ENCODE peak calls at places on chromosome 2, in seven cellular contexts. O is SK-N-SH, H is H1, C is HCT116, X is HepG2, N is K562, R is GM12878. K is an unnamed sample.

GRCh38 chr2:30639836-30640235 is 167.4 kb downstream of the CAPN13 start:
- DNase-seq in O (no peak), H (no peak), C (no peak), X (no peak), N (no peak), R (no peak), K (no peak)

GRCh38 chr2:12948963-12949353 is 232.2 kb downstream of the TRIB2 start:
- DNase-seq in O (no peak), H (no peak), C (no peak), X (no peak), N (no peak), R (no peak), K (no peak)

GRCh38 chr2:119263656-119264055 is 40.0 kb downstream of the STEAP3 start:
- DNase-seq in O (no peak), H (no peak), C (no peak), X (no peak), N (no peak), R (no peak), K (no peak)

GRCh38 chr2:236547725-236548124 is 21.9 kb upstream of the ACKR3 start:
- DNase-seq in O (no peak), H (no peak), C (no peak), X (no peak), N (no peak), R (no peak), K (no peak)

GRCh38 chr2:97935719-97936161 is 60.0 kb downstream of the TMEM131 start:
- DNase-seq in O (peak), H (no peak), C (peak), X (peak), N (peak), R (no peak), K (no peak)

GRCh38 chr2:85475801-85476610 is 57.5 kb downstream of the SH2D6 start:
- DNase-seq in O (no peak), H (no peak), C (no peak), X (peak), N (no peak), R (no peak), K (no peak)

GRCh38 chr2:8431446-8432125 is 250.3 kb upstream of the ID2 start:
- DNase-seq in O (no peak), H (no peak), C (no peak), X (no peak), N (no peak), R (no peak), K (peak)

GRCh38 chr2:105388971-105389381 is 9.9 kb downstream of the FHL2 start:
- DNase-seq in O (no peak), H (no peak), C (no peak), X (no peak), N (no peak), R (no peak), K (no peak)

GRCh38 chr2:232857158-232857563 is 12.9 kb upstream of the SNORC start:
- DNase-seq in O (no peak), H (no peak), C (no peak), X (peak), N (no peak), R (no peak), K (no peak)

GRCh38 chr2:10220516-10221391 is 82.0 kb upstream of the HPCAL1 start:
- DNase-seq in O (peak), H (no peak), C (no peak), X (no peak), N (no peak), R (no peak), K (no peak)

GRCh38 chr2:140454717-140455116 is 1674.5 kb upstream of the NXPH2 start:
- DNase-seq in O (no peak), H (no peak), C (peak), X (no peak), N (no peak), R (no peak), K (no peak)

GRCh38 chr2:138009622-138010021 is 45.3 kb downstream of the HNMT start:
- DNase-seq in O (no peak), H (no peak), C (no peak), X (no peak), N (no peak), R (no peak), K (no peak)

GRCh38 chr2:170550501-170550900 is 164.6 kb upstream of the SP5 start:
- DNase-seq in O (no peak), H (no peak), C (no peak), X (no peak), N (no peak), R (no peak), K (no peak)

GRCh38 chr2:85754313-85755095 is 713 bp downstream of the ATOH8 start:
- DNase-seq in O (peak), H (peak), C (no peak), X (peak), N (no peak), R (no peak), K (no peak)

GRCh38 chr2:235553696-235554100 is 59.9 kb downstream of the AGAP1 start:
- DNase-seq in O (no peak), H (no peak), C (no peak), X (no peak), N (peak), R (no peak), K (no peak)

GRCh38 chr2:171158790-171159325 is 1.8 kb downstream of the TLK1 start:
- DNase-seq in O (peak), H (no peak), C (no peak), X (no peak), N (peak), R (no peak), K (peak)

GRCh38 chr2:234178309-234179030 is 128.0 kb downstream of the SPP2 start:
- DNase-seq in O (no peak), H (no peak), C (no peak), X (no peak), N (no peak), R (no peak), K (peak)

GRCh38 chr2:69330781-69331180 is 56.2 kb downstream of the GFPT1 start:
- DNase-seq in O (no peak), H (no peak), C (no peak), X (no peak), N (no peak), R (no peak), K (no peak)

GRCh38 chr2:150027164-150027563 is 439.6 kb upstream of the MMADHC start:
- DNase-seq in O (no peak), H (no peak), C (no peak), X (no peak), N (no peak), R (no peak), K (no peak)

GRCh38 chr2:190804182-190804795 is 76.3 kb upstream of the GLS start:
- DNase-seq in O (no peak), H (no peak), C (peak), X (no peak), N (no peak), R (no peak), K (no peak)

GRCh38 chr2:63283273-63283672 is 232.6 kb downstream of the OTX1 start:
- DNase-seq in O (no peak), H (no peak), C (no peak), X (no peak), N (no peak), R (no peak), K (no peak)

GRCh38 chr2:68762665-68763064 is 28.1 kb downstream of the ARHGAP25 start:
- DNase-seq in O (no peak), H (no peak), C (no peak), X (no peak), N (no peak), R (no peak), K (no peak)

GRCh38 chr2:135164431-135164830 is 112.3 kb downstream of the RAB3GAP1 start:
- DNase-seq in O (no peak), H (no peak), C (no peak), X (no peak), N (no peak), R (no peak), K (peak)

GRCh38 chr2:178990533-178991241 is 59.2 kb downstream of the CCDC141 start:
- DNase-seq in O (no peak), H (no peak), C (no peak), X (no peak), N (no peak), R (peak), K (no peak)

GRCh38 chr2:95276888-95277245 is 2.6 kb downstream of the PROM2 start:
- DNase-seq in O (no peak), H (no peak), C (no peak), X (no peak), N (no peak), R (no peak), K (no peak)

GRCh38 chr2:169478339-169478738 is 955 bp upstream of the BBS5 start:
- DNase-seq in O (no peak), H (no peak), C (no peak), X (peak), N (no peak), R (no peak), K (no peak)

GRCh38 chr2:119711352-119711751 is 32.4 kb downstream of the TMEM177 start:
- DNase-seq in O (no peak), H (no peak), C (no peak), X (no peak), N (no peak), R (no peak), K (no peak)

GRCh38 chr2:241569831-241570281 is 11.3 kb downstream of the BOK start:
- DNase-seq in O (peak), H (no peak), C (no peak), X (no peak), N (no peak), R (no peak), K (no peak)

DNA sequence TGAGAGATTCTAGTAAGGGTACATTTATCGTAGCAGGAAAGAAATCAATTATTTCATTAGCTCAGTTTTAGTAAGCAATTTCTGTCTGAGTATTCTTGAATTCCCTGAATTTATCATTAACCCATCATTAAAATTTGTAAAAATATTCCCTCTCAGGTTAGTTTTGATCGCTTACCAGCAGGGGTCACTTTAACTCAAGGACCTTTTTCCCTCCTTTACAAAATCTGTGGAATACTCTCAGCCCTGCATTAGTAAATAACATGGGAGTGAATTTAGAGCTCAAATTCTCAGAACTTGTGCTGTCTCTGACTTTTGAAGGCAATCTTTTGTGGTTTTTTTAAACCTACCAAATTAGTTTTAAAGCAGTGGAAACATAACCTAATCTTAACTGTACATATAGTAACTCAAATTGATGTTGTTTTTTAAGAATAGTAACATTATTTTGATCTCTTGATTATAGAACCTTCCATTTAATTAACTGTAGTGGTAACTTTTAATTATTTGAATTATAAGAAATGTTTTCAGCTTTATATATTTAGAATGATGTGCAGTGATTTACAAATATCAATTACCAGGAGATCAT is 97.2 kb downstream of the AGPS start:
- DNase-seq in O (peak), H (no peak), C (peak), X (peak), N (peak), R (no peak), K (no peak)
- TF ChIP-seq JUND in O (no peak), H (no peak), C (no peak), X (no peak), N (no peak), R (no peak), K (no peak)

GRCh38 chr2:238138331-238139102 is at the start of gene KLHL30:
- DNase-seq in O (no peak), H (no peak), C (no peak), X (no peak), N (peak), R (no peak), K (no peak)

GRCh38 chr2:238140721-238141540 is 2.5 kb downstream of the KLHL30 start:
- DNase-seq in O (no peak), H (no peak), C (no peak), X (no peak), N (no peak), R (no peak), K (no peak)

GRCh38 chr2:238137885-238138284 is 583 bp upstream of the KLHL30 start:
- DNase-seq in O (no peak), H (no peak), C (no peak), X (no peak), N (no peak), R (no peak), K (no peak)

GRCh38 chr2:238139841-238140439 is 1.5 kb downstream of the KLHL30 start:
- DNase-seq in O (no peak), H (no peak), C (no peak), X (no peak), N (no peak), R (no peak), K (no peak)

GRCh38 chr2:238139141-238139840 is 823 bp downstream of the KLHL30 start:
- DNase-seq in O (no peak), H (peak), C (no peak), X (no peak), N (peak), R (no peak), K (no peak)
- TF ChIP-seq JUND in O (no peak), H (no peak), C (no peak), X (no peak), N (no peak), R (no peak), K (no peak)

GRCh38 chr2:218979846-218980738 is 4.9 kb downstream of the FEV start:
- DNase-seq in O (peak), H (peak), C (peak), X (peak), N (peak), R (peak), K (peak)
- TF ChIP-seq JUND in O (no peak), H (no peak), C (no peak), X (no peak), N (no peak), R (no peak), K (no peak)

GRCh38 chr2:219524817-219525216 is 10.5 kb downstream of the ASIC4 start:
- DNase-seq in O (no peak), H (no peak), C (no peak), X (no peak), N (no peak), R (no peak), K (no peak)

GRCh38 chr2:219523031-219523671 is 8.9 kb downstream of the ASIC4 start:
- DNase-seq in O (no peak), H (no peak), C (no peak), X (no peak), N (no peak), R (no peak), K (no peak)

GRCh38 chr2:219520079-219520478 is 5.8 kb downstream of the ASIC4 start:
- DNase-seq in O (no peak), H (no peak), C (no peak), X (no peak), N (peak), R (no peak), K (no peak)

GRCh38 chr2:219521066-219521880 is 7.0 kb downstream of the ASIC4 start:
- DNase-seq in O (peak), H (peak), C (no peak), X (peak), N (peak), R (no peak), K (peak)

DNA sequence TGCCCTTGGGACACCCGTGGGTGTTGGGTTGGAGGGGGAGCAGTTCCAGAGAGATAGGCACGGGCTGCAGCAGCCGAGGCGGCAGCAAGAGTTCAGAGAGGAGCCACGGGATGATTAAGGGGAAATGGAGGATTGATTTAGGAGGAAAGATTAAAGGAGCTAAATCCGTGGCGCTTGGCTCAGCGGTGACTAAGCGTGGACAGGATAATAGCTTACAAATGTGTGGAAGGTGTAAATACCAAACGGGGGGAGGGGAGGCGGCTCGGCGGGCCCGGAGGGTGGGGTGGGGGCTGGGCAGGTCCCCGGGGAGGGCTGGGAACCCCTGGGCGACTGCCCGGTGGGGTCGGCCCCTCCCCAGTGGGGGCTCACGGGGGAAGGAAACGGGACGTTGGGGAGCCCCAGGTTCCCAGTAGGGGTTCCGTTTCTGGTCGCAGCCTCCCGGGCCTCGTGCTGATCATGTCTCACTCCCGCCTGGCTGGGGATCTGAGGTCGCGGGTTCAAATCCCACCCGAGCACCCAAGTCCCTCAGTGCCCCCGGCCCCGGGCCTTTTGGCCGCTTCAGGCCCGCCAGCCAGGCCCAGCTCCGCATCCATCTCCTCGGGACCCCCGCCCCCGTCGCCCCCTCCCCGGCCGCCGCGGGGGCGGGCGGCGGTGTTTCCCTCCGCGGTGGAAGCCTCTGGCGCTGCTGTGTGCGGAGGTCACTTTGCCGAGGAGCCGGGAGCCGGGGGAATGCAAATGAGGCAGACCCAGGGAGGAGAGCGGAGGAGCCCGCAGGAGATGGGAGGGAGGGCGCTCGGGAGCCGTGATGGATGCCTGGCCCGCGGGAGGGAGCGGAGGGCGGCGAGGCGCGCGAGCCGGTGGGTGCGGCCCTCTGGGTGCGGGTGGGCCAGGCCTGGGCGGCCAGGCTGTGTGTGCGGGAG is 8.1 kb downstream of the ASIC4 start:
- DNase-seq in O (no peak), H (no peak), C (peak), X (no peak), N (peak), R (no peak), K (no peak)
- TF ChIP-seq JUND in O (no peak), H (no peak), C (no peak), X (no peak), N (peak), R (no peak), K (no peak)

DNA sequence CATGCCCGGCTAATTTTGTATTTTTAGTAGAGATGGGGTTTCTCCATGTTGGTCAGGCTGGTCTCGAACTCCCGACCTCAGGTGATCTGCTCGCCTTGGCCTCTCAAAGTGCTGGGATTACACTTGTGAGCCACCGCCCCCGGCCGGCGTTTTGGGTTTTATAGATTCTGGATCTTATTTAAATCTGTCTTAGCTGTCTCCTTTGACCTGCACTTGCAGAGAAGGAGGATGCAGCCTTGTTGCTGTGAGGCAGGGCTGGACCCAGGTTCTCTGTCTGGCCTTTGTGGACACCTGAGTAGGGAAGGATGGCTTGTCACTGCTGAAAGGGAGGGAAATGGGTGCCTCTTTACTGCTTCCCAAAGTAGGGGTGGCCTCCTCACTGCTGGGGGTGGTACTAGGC is 83.0 kb upstream of the HS6ST1 start:
- DNase-seq in O (no peak), H (no peak), C (no peak), X (no peak), N (no peak), R (no peak), K (no peak)
- TF ChIP-seq JUND in O (no peak), H (no peak), C (no peak), X (no peak), N (no peak), R (no peak), K (no peak)

GRCh38 chr2:60262178-60262577 is 291.3 kb downstream of the BCL11A start:
- DNase-seq in O (no peak), H (no peak), C (no peak), X (no peak), N (no peak), R (no peak), K (no peak)
- TF ChIP-seq JUND in O (no peak), H (no peak), C (no peak), X (no peak), N (no peak), R (no peak), K (no peak)

GRCh38 chr2:39386064-39386463 is 51.0 kb downstream of the MAP4K3 start:
- DNase-seq in O (no peak), H (no peak), C (no peak), X (no peak), N (no peak), R (no peak), K (no peak)

GRCh38 chr2:39385172-39385571 is 51.9 kb downstream of the MAP4K3 start:
- DNase-seq in O (no peak), H (no peak), C (no peak), X (no peak), N (no peak), R (no peak), K (no peak)

GRCh38 chr2:39394427-39395002 is 42.6 kb downstream of the MAP4K3 start:
- DNase-seq in O (no peak), H (no peak), C (no peak), X (no peak), N (no peak), R (no peak), K (no peak)

GRCh38 chr2:39392672-39393071 is 44.4 kb downstream of the MAP4K3 start:
- DNase-seq in O (no peak), H (no peak), C (no peak), X (no peak), N (no peak), R (no peak), K (no peak)

DNA sequence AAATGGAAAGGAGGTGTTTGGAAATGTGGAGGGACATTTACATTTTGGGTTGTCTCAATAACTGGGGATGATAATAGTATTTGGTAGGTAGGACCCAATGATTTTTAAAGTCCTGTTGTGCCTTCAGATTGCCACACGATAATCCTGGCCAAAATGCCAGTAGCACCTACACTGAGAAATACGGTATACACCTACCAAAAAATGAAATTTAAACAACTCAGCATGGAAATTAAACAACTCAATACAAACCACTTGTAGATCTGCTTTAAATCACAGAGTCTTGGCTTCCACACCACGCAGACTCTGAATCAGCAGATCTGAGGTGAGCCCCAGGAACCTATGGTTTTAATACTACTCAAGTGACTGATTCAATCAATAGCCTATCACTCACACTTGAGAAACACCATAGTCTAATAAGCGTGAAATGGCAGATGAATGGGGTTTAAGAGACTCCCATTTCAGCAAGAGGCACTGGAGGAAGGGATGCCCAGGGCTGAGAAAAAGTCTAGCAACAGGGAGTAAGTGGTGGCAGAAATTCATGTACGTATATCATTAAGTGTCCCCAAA is 46.9 kb downstream of the MAP4K3 start:
- DNase-seq in O (no peak), H (no peak), C (no peak), X (no peak), N (no peak), R (no peak), K (no peak)
- TF ChIP-seq JUND in O (no peak), H (no peak), C (no peak), X (no peak), N (no peak), R (no peak), K (no peak)

GRCh38 chr2:183255406-183255805 is 131.2 kb downstream of the NUP35 start:
- DNase-seq in O (no peak), H (no peak), C (no peak), X (no peak), N (no peak), R (no peak), K (no peak)

GRCh38 chr2:183259921-183260320 is 135.7 kb downstream of the NUP35 start:
- DNase-seq in O (no peak), H (no peak), C (no peak), X (no peak), N (no peak), R (no peak), K (no peak)

GRCh38 chr2:183264890-183265535 is 140.8 kb downstream of the NUP35 start:
- DNase-seq in O (no peak), H (no peak), C (no peak), X (no peak), N (no peak), R (no peak), K (no peak)

GRCh38 chr2:183260527-183260926 is 136.3 kb downstream of the NUP35 start:
- DNase-seq in O (no peak), H (no peak), C (no peak), X (no peak), N (no peak), R (no peak), K (no peak)
- TF ChIP-seq JUND in O (no peak), H (no peak), C (no peak), X (no peak), N (no peak), R (no peak), K (no peak)

K was measured in T47D.